ENCODE peak calls at places on chromosomes 3 and 15, in seven cellular contexts. W is ovary, D is stomach, S is transverse colon, T is GM12891, M is erythroblast, Z is NB4. U is an unnamed sample.
A peak's percentile ranks its signal among the peaks of the same experiment; 100 is the strongest.

GRCh38 chr3:5195605-5196004 is 8.1 kb downstream of the EDEM1 start:
- DNase-seq in W (no peak), D (no peak), S (no peak), T (no peak), M (no peak), Z (peak; percentile 88), U (no peak)

GRCh38 chr3:40096561-40097506 is 212.7 kb upstream of the EIF1B start:
- DNase-seq in W (no peak), D (peak; percentile 84), S (no peak), T (no peak), M (no peak), Z (no peak), U (peak; percentile 80)

GRCh38 chr3:106068795-106069194 is 200.0 kb upstream of the CBLB start:
- DNase-seq in W (peak; percentile 50), D (no peak), S (no peak), T (no peak), M (no peak), Z (no peak), U (no peak)

GRCh38 chr3:68953781-68954444 is 21.6 kb upstream of the TAFA4 start:
- DNase-seq in W (no peak), D (no peak), S (no peak), T (no peak), M (no peak), Z (peak; percentile 6), U (no peak)

GRCh38 chr15:25846377-25846776 is 16.8 kb downstream of the ATP10A start:
- DNase-seq in W (no peak), D (no peak), S (no peak), T (no peak), M (no peak), Z (no peak), U (no peak)

GRCh38 chr15:101326462-101327146 is 31.6 kb upstream of the SNRPA1 start:
- DNase-seq in W (no peak), D (no peak), S (no peak), T (no peak), M (no peak), Z (no peak), U (no peak)

GRCh38 chr3:146152841-146153240 is 8.1 kb downstream of the PLOD2 start:
- DNase-seq in W (no peak), D (peak; percentile 32), S (no peak), T (no peak), M (no peak), Z (no peak), U (no peak)

GRCh38 chr3:52839268-52839575 is 4.4 kb upstream of the MUSTN1 start:
- DNase-seq in W (no peak), D (no peak), S (no peak), T (no peak), M (no peak), Z (no peak), U (no peak)

GRCh38 chr15:84817461-84818081 is 415 bp downstream of the ALPK3 start:
- DNase-seq in W (no peak), D (no peak), S (no peak), T (no peak), M (no peak), Z (no peak), U (no peak)

GRCh38 chr3:37862219-37862711 is 585 bp downstream of the CTDSPL start:
- DNase-seq in W (peak; percentile 58), D (peak; percentile 51), S (peak; percentile 55), T (peak; percentile 26), M (peak; percentile 30), Z (no peak), U (no peak)

DNA sequence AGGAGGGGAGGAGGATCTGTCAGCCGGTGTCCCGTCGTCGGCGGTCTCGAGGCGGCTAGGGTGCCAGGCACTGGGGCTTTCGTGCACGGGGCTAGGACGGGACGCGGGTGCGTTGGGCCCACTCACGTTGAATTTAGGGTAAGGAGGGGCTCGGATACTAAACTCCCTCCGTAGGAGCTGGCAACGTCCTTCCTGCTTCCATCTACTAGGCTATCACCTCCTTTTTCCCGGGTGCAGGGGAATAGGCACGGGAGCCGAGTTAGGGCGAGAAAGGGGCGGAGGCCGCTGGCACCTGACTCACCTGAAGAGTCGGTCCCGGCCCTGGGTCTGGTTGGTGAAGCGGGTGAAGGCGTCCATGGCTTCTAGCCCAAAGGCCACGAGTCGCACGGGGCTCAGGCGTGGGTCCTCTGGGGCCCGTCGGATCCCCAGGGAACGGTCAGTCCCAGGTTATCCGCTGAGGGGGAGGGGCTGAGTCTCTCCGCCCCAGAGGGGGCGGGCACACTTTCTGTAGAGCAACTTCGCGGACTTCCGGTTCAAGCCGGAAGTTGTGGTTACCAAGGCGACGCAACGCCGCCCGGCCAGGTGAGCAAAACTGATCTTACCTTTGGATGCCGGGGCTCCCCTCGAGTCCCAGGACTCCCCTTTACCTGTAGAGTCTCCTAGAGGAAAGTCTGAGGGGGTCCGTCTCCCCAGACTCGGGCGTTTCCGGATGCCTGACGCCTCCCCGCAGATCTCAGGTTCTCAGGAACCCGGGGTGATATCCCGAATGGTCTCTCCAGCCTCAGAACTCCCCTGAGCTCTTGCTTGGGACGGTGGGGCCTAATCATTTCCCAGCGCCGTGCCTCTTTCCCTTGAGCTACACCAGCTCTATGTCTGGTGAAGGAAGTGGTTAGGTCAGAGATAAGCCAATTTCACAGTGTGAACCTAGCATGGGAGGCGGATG is at the start of the genes PEX11A and WDR93:
- DNase-seq in W (peak; percentile 81), D (peak; percentile 90), S (peak; percentile 90), T (peak; percentile 76), M (peak; percentile 73), Z (peak; percentile 34), U (peak; percentile 92)
- TF ChIP-seq POLR2A in W (peak; percentile 49), D (peak; percentile 6), S (peak; percentile 86), T (no peak), M (no peak), Z (no peak), U (peak; percentile 23)

GRCh38 chr3:9390265-9390888 is 7.0 kb upstream of the SETD5 start:
- DNase-seq in W (no peak), D (no peak), S (no peak), T (no peak), M (no peak), Z (peak; percentile 53), U (no peak)
- TF ChIP-seq POLR2A in W (no peak), D (no peak), S (no peak), T (no peak), M (no peak), Z (no peak), U (no peak)

GRCh38 chr3:141218204-141218603 is 13.4 kb upstream of the PXYLP1 start:
- DNase-seq in W (no peak), D (no peak), S (no peak), T (no peak), M (no peak), Z (no peak), U (no peak)

GRCh38 chr3:141212555-141212954 is 19.1 kb upstream of the PXYLP1 start:
- DNase-seq in W (no peak), D (no peak), S (no peak), T (no peak), M (no peak), Z (no peak), U (no peak)

GRCh38 chr3:141212101-141212500 is 19.5 kb upstream of the PXYLP1 start:
- DNase-seq in W (no peak), D (no peak), S (no peak), T (no peak), M (no peak), Z (no peak), U (no peak)

GRCh38 chr3:141217389-141217788 is 14.2 kb upstream of the PXYLP1 start:
- DNase-seq in W (no peak), D (no peak), S (no peak), T (no peak), M (no peak), Z (no peak), U (no peak)

GRCh38 chr3:141216975-141217374 is 14.7 kb upstream of the PXYLP1 start:
- DNase-seq in W (no peak), D (no peak), S (no peak), T (no peak), M (no peak), Z (no peak), U (no peak)
- TF ChIP-seq POLR2A in W (no peak), D (no peak), S (no peak), T (no peak), M (no peak), Z (no peak), U (no peak)

DNA sequence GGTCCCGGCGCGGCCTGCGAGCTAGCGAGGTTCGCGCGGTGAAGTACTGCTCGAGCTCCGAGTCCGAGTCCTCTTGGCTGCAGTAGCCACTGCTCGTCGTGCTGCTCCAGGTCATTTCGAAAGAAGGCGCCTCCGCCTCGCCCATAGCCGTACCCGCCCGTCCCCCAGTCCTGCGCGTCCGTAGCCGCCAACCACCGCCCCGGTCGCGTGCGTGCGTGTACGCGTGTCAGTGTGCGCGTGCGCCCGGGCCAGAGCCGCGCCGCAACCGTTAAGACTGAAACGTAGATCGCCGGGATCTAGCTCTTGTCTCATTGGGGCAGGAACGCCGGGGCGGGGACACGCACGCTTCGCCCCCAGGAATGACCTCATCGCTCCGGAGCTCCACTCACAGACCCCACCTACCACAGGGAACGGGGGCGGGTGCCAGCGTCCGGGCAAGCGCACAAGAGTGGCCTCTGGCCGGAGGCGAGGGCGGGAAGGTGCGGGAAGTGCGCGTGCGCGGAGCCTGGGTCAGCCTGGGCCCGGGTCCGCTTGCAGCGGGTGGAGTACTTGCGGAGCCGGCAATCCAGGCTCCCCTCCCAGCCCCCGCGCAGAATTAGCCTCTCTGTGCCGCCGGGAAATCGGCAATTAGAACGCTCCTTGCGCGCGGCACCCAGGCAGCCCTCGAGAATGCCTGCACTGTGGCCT is 3.3 kb downstream of the RASSF1 start:
- DNase-seq in W (peak; percentile 99), D (peak; percentile 100), S (peak; percentile 100), T (peak; percentile 98), M (peak; percentile 99), Z (peak; percentile 99), U (peak; percentile 100)
- TF ChIP-seq POLR2A in W (peak; percentile 84), D (peak; percentile 81), S (peak; percentile 92), T (peak; percentile 50), M (peak; percentile 97), Z (peak; percentile 79), U (peak; percentile 81)

DNA sequence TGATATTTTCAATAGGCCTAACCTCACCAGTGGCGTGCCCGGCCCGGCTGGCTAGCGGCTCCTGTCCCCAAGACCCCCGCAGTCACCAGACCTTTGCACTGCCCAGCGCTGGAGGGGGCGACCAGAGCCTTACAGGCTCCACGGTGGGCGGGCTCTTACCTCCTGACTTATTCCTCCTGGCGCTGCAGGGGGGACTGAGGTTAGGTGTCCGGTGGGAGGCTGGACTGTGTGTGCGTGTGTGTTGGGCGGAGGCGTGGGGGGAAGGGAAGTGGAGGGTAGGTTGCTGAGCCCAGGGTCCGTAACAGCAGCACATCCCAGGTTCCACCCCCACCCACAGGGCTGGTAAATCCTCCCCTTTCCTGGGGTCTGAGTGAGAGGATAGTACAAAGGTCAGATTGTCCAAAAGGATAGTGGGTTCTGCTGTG is 27.5 kb upstream of the THRB start:
- DNase-seq in W (peak; percentile 16), D (no peak), S (no peak), T (no peak), M (no peak), Z (no peak), U (no peak)
- TF ChIP-seq POLR2A in W (no peak), D (no peak), S (no peak), T (no peak), M (no peak), Z (no peak), U (no peak)

DNA sequence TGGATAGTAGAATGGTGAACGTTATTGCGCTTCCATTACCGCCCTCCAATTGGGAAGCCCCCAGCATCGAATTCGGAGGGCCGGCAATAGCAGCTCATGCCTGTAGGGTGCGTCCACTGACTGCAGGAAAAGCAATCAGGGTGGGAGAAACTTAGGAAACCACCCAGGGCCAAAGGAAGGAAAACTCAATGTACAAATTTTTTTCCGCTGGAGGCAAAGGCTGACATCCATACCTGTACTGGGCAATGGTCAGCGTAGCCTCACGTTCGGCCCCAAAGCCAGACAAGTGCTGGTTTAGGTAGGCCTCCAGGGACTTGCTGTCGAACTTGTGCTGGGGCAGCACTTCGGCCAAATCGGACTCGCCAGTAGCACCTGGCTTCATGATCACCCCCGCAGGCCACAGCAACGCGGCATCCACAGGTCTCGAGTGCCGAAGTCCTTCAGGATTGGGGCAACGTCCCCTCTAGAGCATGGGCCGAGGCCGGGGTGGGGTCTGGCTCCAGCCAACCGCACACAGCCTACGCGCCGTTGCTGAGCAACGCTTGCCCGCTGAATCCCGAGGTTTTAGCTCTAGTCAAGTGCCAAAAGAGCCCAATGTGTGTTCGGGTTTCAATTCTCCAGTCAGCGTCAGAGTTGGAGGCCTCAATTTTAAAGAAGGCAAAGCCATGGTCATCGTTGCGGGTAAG is at the start of gene ACAD11:
- DNase-seq in W (peak; percentile 76), D (peak; percentile 64), S (peak; percentile 70), T (peak; percentile 30), M (peak; percentile 82), Z (peak; percentile 69), U (peak; percentile 93)
- TF ChIP-seq POLR2A in W (no peak), D (no peak), S (no peak), T (peak; percentile 7), M (no peak), Z (no peak), U (no peak)

U was measured in esophagus muscularis mucosa.